ENCODE peak calls at places on chromosomes 16 and 17, in seven cellular contexts. One of them, this sample, is unnamed.

GRCh38 chr16:22162658-22163009 is 328 bp downstream of the SDR42E2 start:
- DNase-seq in HepG2: no peak
- DNase-seq in transverse colon: no peak
- DNase-seq in uterus: no peak
- DNase-seq in HCT116: no peak
- DNase-seq in esophagus squamous epithelium: no peak
- DNase-seq in ovary: no peak
- DNase-seq in this sample: no peak

GRCh38 chr17:36731806-36732205 is 130.4 kb downstream of the MRM1 start:
- DNase-seq in HCT116: no peak
- DNase-seq in esophagus squamous epithelium: no peak
- DNase-seq in ovary: no peak
- DNase-seq in uterus: no peak
- DNase-seq in HepG2: no peak
- DNase-seq in transverse colon: no peak
- DNase-seq in this sample: no peak

GRCh38 chr17:79005063-79005861 is 4.3 kb downstream of the CANT1 start:
- DNase-seq in HCT116: no peak
- DNase-seq in transverse colon: peak; percentile 88
- DNase-seq in ovary: no peak
- DNase-seq in uterus: peak; percentile 10
- DNase-seq in HepG2: no peak
- DNase-seq in esophagus squamous epithelium: no peak
- DNase-seq in this sample: peak; percentile 54

GRCh38 chr17:36602030-36602737 is 801 bp downstream of the MRM1 start:
- DNase-seq in esophagus squamous epithelium: no peak
- DNase-seq in HepG2: no peak
- DNase-seq in ovary: no peak
- DNase-seq in transverse colon: peak; percentile 32
- DNase-seq in uterus: peak; percentile 22
- DNase-seq in HCT116: no peak
- DNase-seq in this sample: no peak

GRCh38 chr17:66549312-66549705 is 246.9 kb downstream of the PRKCA start:
- DNase-seq in HepG2: no peak
- DNase-seq in uterus: no peak
- DNase-seq in ovary: no peak
- DNase-seq in esophagus squamous epithelium: no peak
- DNase-seq in transverse colon: no peak
- DNase-seq in HCT116: no peak
- DNase-seq in this sample: no peak

GRCh38 chr16:1525871-1526607 is 7.4 kb upstream of the TMEM204 start:
- DNase-seq in uterus: no peak
- DNase-seq in transverse colon: no peak
- DNase-seq in esophagus squamous epithelium: no peak
- DNase-seq in ovary: no peak
- DNase-seq in HepG2: no peak
- DNase-seq in HCT116: no peak
- DNase-seq in this sample: no peak

GRCh38 chr16:81612351-81613170 is 166.5 kb upstream of the PLCG2 start:
- DNase-seq in ovary: no peak
- DNase-seq in HCT116: no peak
- DNase-seq in HepG2: no peak
- DNase-seq in esophagus squamous epithelium: no peak
- DNase-seq in transverse colon: no peak
- DNase-seq in uterus: no peak
- DNase-seq in this sample: no peak

GRCh38 chr17:74582633-74583032 is 9.4 kb downstream of the CD300LD start:
- DNase-seq in uterus: no peak
- DNase-seq in ovary: no peak
- DNase-seq in transverse colon: no peak
- DNase-seq in HCT116: no peak
- DNase-seq in HepG2: no peak
- DNase-seq in esophagus squamous epithelium: no peak
- DNase-seq in this sample: no peak

GRCh38 chr17:50739098-50739497 is 19.7 kb downstream of the LUC7L3 start:
- DNase-seq in HepG2: no peak
- DNase-seq in esophagus squamous epithelium: no peak
- DNase-seq in ovary: no peak
- DNase-seq in uterus: no peak
- DNase-seq in HCT116: no peak
- DNase-seq in transverse colon: no peak
- DNase-seq in this sample: no peak

GRCh38 chr17:48131216-48131824 is 23.8 kb downstream of the SNX11 start:
- DNase-seq in uterus: peak; percentile 41
- DNase-seq in transverse colon: peak; percentile 47
- DNase-seq in esophagus squamous epithelium: no peak
- DNase-seq in HepG2: peak; percentile 74
- DNase-seq in ovary: peak; percentile 45
- DNase-seq in HCT116: peak; percentile 80
- DNase-seq in this sample: peak; percentile 70

GRCh38 chr16:27305342-27305741 is 8.4 kb upstream of the IL4R start:
- DNase-seq in HCT116: no peak
- DNase-seq in esophagus squamous epithelium: no peak
- DNase-seq in transverse colon: no peak
- DNase-seq in ovary: no peak
- DNase-seq in uterus: no peak
- DNase-seq in HepG2: no peak
- DNase-seq in this sample: no peak

GRCh38 chr17:79803997-79804855 is 7.3 kb upstream of the CBX8 start:
- DNase-seq in transverse colon: no peak
- DNase-seq in uterus: no peak
- DNase-seq in esophagus squamous epithelium: no peak
- DNase-seq in HCT116: no peak
- DNase-seq in ovary: no peak
- DNase-seq in HepG2: no peak
- DNase-seq in this sample: no peak

GRCh38 chr16:66904428-66904845 is 14.2 kb downstream of the CDH16 start:
- DNase-seq in esophagus squamous epithelium: no peak
- DNase-seq in HepG2: no peak
- DNase-seq in ovary: no peak
- DNase-seq in HCT116: no peak
- DNase-seq in transverse colon: no peak
- DNase-seq in uterus: no peak
- DNase-seq in this sample: no peak

GRCh38 chr17:79778504-79779087 is 648 bp downstream of the CBX2 start:
- DNase-seq in HepG2: no peak
- DNase-seq in esophagus squamous epithelium: no peak
- DNase-seq in HCT116: no peak
- DNase-seq in uterus: no peak
- DNase-seq in ovary: peak; percentile 70
- DNase-seq in transverse colon: no peak
- DNase-seq in this sample: peak; percentile 66

GRCh38 chr17:67289174-67289876 is 44.3 kb upstream of the HELZ start:
- DNase-seq in uterus: peak; percentile 82
- DNase-seq in esophagus squamous epithelium: no peak
- DNase-seq in HCT116: no peak
- DNase-seq in transverse colon: peak; percentile 30
- DNase-seq in ovary: peak; percentile 86
- DNase-seq in HepG2: no peak
- DNase-seq in this sample: peak; percentile 88

DNA sequence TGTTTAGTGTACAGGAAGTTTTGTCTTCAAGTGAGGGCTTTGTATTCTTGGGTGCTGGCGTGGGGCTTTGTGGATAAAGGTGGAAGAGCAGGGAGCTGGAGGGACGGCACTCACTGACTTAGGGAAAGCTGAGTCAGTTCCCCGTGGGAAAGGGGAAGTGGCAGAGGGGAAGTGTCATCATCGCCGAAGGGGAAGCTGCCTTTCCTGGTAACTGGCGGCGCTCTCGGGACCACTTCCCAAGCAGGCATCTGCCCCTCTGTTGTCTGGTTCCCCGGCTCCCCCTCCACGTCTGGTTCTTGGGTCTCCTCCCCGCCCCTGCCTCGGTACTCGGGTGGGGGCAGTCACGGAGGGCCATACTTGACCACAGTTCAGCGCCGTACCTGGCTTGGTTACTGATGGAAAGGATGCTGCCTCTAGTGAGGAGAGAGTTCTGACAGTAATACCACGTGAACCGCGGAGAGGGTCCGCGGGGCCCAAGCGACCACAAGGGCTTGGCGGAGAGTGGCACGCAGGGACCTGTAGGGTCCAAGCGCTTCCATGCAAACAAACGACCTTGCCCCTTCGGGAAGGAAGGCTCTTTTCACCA is 9.0 kb downstream of the KDM6B start:
- DNase-seq in HCT116: no peak
- DNase-seq in HepG2: peak; percentile 53
- DNase-seq in transverse colon: peak; percentile 75
- DNase-seq in uterus: peak; percentile 68
- DNase-seq in ovary: peak; percentile 70
- DNase-seq in esophagus squamous epithelium: no peak
- DNase-seq in this sample: peak; percentile 92
- TF ChIP-seq POLR2A in HCT116: no peak
- TF ChIP-seq POLR2A in HepG2: no peak
- TF ChIP-seq POLR2A in transverse colon: no peak
- TF ChIP-seq POLR2A in uterus: peak; percentile 43
- TF ChIP-seq POLR2A in ovary: peak; percentile 38
- TF ChIP-seq POLR2A in esophagus squamous epithelium: no peak
- TF ChIP-seq POLR2A in this sample: peak; percentile 38

DNA sequence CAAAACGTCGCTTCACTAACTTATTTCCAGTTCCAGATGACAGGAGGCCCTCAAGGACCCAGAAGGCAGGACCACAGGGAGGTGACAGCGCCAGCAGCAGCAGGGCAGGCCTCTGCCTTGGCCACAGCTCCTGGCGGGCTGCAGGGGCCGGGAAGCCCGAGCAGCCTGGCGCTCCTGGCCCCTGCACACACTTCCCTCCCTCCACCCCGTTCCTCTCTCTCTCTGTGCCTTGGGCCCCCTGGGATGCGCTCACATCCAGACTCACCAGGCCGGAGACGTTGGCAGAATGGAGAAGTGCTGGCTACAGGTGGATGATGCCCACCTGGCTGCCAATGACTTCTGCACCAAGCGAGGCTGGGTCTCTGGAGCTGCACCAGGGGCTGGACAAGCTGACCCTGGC is 12.7 kb downstream of the ZNF594 start:
- DNase-seq in HepG2: no peak
- DNase-seq in uterus: no peak
- DNase-seq in transverse colon: no peak
- DNase-seq in ovary: no peak
- DNase-seq in HCT116: no peak
- DNase-seq in esophagus squamous epithelium: no peak
- DNase-seq in this sample: no peak
- H3K9me3 ChIP-seq in HepG2: peaks cover 28% of the 10 kb centered on the region
- H3K9me3 ChIP-seq in uterus: peaks cover 4% of the 10 kb centered on the region
- H3K9me3 ChIP-seq in transverse colon: peaks cover 81% of the 10 kb centered on the region
- H3K9me3 ChIP-seq in ovary: peaks cover 22% of the 10 kb centered on the region
- H3K9me3 ChIP-seq in HCT116: peaks cover 46% of the 10 kb centered on the region
- H3K9me3 ChIP-seq in esophagus squamous epithelium: peaks cover 29% of the 10 kb centered on the region
- H3K9me3 ChIP-seq in this sample: peaks cover 58% of the 10 kb centered on the region

DNA sequence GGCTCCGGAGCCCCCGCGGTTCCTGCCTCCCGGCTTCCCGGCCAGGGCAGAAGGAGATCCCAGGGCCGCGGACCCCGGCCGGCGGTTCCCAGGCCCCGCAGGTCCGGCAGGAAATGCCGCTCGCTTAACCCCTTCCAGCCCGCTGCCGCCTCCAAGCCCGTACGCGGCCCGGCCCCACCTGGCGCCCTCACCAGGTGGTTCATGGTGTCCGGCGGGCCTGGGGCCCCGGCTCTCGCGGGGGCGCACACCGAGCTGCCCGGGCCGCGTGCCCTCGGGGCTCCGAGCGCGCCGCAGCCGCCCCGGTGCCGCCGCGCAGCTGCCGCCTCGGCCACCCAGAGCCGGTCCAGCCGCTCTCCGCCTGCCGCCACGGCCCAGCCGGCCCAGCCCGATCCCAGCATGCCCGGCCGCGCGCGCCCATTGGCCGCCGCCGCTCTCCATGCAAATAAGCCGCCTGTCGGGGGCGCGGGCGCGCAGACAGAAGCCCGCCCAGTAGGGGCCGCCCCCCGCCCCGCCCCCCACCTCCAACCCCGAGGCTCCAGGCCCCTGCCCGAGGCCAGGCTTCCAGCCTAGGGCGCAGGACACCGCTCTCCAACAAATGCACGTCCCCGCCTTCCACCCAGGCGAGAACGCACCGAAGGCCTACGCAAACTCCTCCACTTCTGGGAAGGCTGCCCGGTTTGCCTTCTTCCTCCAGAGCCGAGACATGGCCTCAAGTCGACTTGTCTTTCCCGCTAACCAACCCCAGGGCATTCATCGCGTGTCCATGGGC is at the start of gene BCAR1:
- DNase-seq in ovary: peak; percentile 89
- DNase-seq in transverse colon: peak; percentile 88
- DNase-seq in uterus: peak; percentile 89
- DNase-seq in HCT116: no peak
- DNase-seq in HepG2: peak; percentile 86
- DNase-seq in esophagus squamous epithelium: no peak
- DNase-seq in this sample: peak; percentile 94
- TF ChIP-seq POLR2A in ovary: peak; percentile 15
- TF ChIP-seq POLR2A in transverse colon: no peak
- TF ChIP-seq POLR2A in uterus: peak; percentile 74
- TF ChIP-seq POLR2A in HCT116: peak; percentile 57
- TF ChIP-seq POLR2A in HepG2: no peak
- TF ChIP-seq POLR2A in esophagus squamous epithelium: no peak
- TF ChIP-seq POLR2A in this sample: no peak

GRCh38 chr16:67989322-67990017 is 9.2 kb upstream of the DPEP3 start:
- DNase-seq in uterus: no peak
- DNase-seq in esophagus squamous epithelium: no peak
- DNase-seq in HCT116: no peak
- DNase-seq in ovary: no peak
- DNase-seq in HepG2: no peak
- DNase-seq in transverse colon: no peak
- DNase-seq in this sample: no peak

GRCh38 chr16:67995423-67995822 is 3.9 kb downstream of the DPEP2 start:
- DNase-seq in transverse colon: no peak
- DNase-seq in HepG2: no peak
- DNase-seq in esophagus squamous epithelium: no peak
- DNase-seq in uterus: no peak
- DNase-seq in HCT116: no peak
- DNase-seq in ovary: no peak
- DNase-seq in this sample: no peak

GRCh38 chr16:67990018-67990386 is 9.3 kb downstream of the DPEP2 start:
- DNase-seq in HepG2: no peak
- DNase-seq in transverse colon: no peak
- DNase-seq in ovary: no peak
- DNase-seq in uterus: no peak
- DNase-seq in HCT116: no peak
- DNase-seq in esophagus squamous epithelium: no peak
- DNase-seq in this sample: no peak

GRCh38 chr16:67993207-67994036 is 5.9 kb downstream of the DPEP2 start:
- DNase-seq in uterus: peak; percentile 77
- DNase-seq in esophagus squamous epithelium: peak; percentile 61
- DNase-seq in HCT116: peak; percentile 63
- DNase-seq in transverse colon: peak; percentile 86
- DNase-seq in ovary: peak; percentile 82
- DNase-seq in HepG2: peak; percentile 69
- DNase-seq in this sample: peak; percentile 90

DNA sequence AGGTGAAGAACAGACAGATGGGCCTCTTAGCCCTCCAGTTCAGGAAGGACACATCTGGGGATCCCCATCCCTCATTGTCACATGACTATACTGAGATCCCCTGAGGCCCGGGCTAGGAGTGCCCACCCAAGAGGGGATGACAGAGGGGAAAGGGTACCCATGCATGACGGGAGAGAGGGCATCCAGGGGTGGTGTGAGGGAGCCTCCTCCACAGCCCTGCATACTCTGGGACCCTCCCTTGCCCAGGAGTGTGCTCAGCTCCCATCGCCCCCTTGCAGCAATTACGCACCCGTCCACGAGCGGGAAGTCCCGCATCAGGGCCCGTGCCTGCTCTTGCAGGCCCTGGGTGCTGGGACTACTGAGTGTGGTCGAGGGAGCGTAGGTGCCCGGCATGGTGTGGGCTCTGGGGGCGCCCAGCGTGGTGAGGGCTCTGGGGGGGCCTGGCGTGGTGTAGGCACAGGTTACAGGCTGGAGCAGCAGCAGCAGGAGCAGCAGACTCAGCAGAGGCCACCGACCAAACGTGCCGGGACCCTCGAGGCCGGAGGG is 6.5 kb downstream of the DPEP2 start:
- DNase-seq in HepG2: no peak
- DNase-seq in esophagus squamous epithelium: no peak
- DNase-seq in uterus: no peak
- DNase-seq in transverse colon: no peak
- DNase-seq in HCT116: no peak
- DNase-seq in ovary: no peak
- DNase-seq in this sample: no peak
- H3K9me3 ChIP-seq in HepG2: no peaks in the 10 kb centered on the region
- H3K9me3 ChIP-seq in esophagus squamous epithelium: no peaks in the 10 kb centered on the region
- H3K9me3 ChIP-seq in uterus: no peaks in the 10 kb centered on the region
- H3K9me3 ChIP-seq in transverse colon: no peaks in the 10 kb centered on the region
- H3K9me3 ChIP-seq in HCT116: no peaks in the 10 kb centered on the region
- H3K9me3 ChIP-seq in ovary: no peaks in the 10 kb centered on the region
- H3K9me3 ChIP-seq in this sample: no peaks in the 10 kb centered on the region

This sample was measured in sigmoid colon.